ENCODE peak calls at places on chromosomes 3 and 15, in eight cellular contexts. S is pancreas, G is upper lobe of right lung, R is GM12865, J is MCF 10A, C is body of pancreas, P is stomach, M is glutamatergic neuron. U is an unnamed sample.

GRCh38 chr3:16236856-16237393 is 27.8 kb downstream of the DPH3 start:
- DNase-seq in S (no peak), G (no peak), R (no peak), J (no peak), C (no peak), P (no peak), M (no peak), U (no peak)

GRCh38 chr15:40061212-40061901 is 22.4 kb upstream of the SRP14 start:
- DNase-seq in S (no peak), G (no peak), R (peak), J (no peak), C (no peak), P (no peak), M (no peak), U (no peak)

GRCh38 chr3:100600181-100601042 is 9.0 kb upstream of the ADGRG7 start:
- DNase-seq in S (no peak), G (no peak), R (peak), J (peak), C (no peak), P (no peak), M (no peak), U (no peak)

GRCh38 chr3:13420051-13420816 is at the start of gene NUP210:
- DNase-seq in S (peak), G (peak), R (peak), J (peak), C (peak), P (peak), M (peak), U (peak)

GRCh38 chr3:21954709-21955108 is 203.7 kb upstream of the ZNF385D start:
- DNase-seq in S (no peak), G (no peak), R (no peak), J (peak), C (no peak), P (no peak), M (no peak), U (no peak)

GRCh38 chr3:11711826-11712225 is 68.1 kb upstream of the VGLL4 start:
- DNase-seq in S (no peak), G (no peak), R (no peak), J (no peak), C (no peak), P (no peak), M (no peak), U (no peak)

GRCh38 chr15:89192771-89193170 is 28.6 kb downstream of the RLBP1 start:
- DNase-seq in S (no peak), G (no peak), R (no peak), J (no peak), C (no peak), P (no peak), M (no peak), U (no peak)

GRCh38 chr3:76369170-76369569 is 583.8 kb upstream of the ZNF717 start:
- DNase-seq in S (no peak), G (no peak), R (peak), J (peak), C (no peak), P (no peak), M (no peak), U (no peak)

GRCh38 chr15:57751177-57751800 is 44.8 kb downstream of the POLR2M start:
- DNase-seq in S (no peak), G (no peak), R (peak), J (peak), C (no peak), P (no peak), M (no peak), U (no peak)

GRCh38 chr15:32663671-32664070 is 22.2 kb downstream of the SCG5 start:
- DNase-seq in S (no peak), G (no peak), R (no peak), J (no peak), C (no peak), P (no peak), M (no peak), U (no peak)

GRCh38 chr3:44323341-44323955 is 15.1 kb upstream of the TCAIM start:
- DNase-seq in S (peak), G (no peak), R (peak), J (peak), C (peak), P (peak), M (peak), U (no peak)

GRCh38 chr3:48997714-48998637 is 7.9 kb downstream of the P4HTM start:
- DNase-seq in S (no peak), G (no peak), R (no peak), J (no peak), C (peak), P (no peak), M (peak), U (no peak)

GRCh38 chr3:190094201-190094718 is 26.4 kb downstream of the P3H2 start:
- DNase-seq in S (no peak), G (no peak), R (no peak), J (no peak), C (no peak), P (no peak), M (no peak), U (no peak)

GRCh38 chr15:62920569-62921502 is 121.7 kb upstream of the TPM1 start:
- DNase-seq in S (no peak), G (no peak), R (no peak), J (peak), C (no peak), P (no peak), M (no peak), U (no peak)

GRCh38 chr15:88426304-88426703 is 40.9 kb downstream of the MRPL46 start:
- DNase-seq in S (no peak), G (no peak), R (no peak), J (no peak), C (no peak), P (no peak), M (no peak), U (no peak)

GRCh38 chr3:138197545-138197944 is 10.4 kb downstream of the ARMC8 start:
- DNase-seq in S (no peak), G (no peak), R (no peak), J (no peak), C (no peak), P (no peak), M (no peak), U (no peak)

GRCh38 chr3:181711325-181712135 is at the start of gene SOX2:
- DNase-seq in S (peak), G (peak), R (peak), J (peak), C (peak), P (peak), M (peak), U (no peak)

GRCh38 chr3:188397766-188398705 is 244.1 kb downstream of the LPP start:
- DNase-seq in S (no peak), G (peak), R (no peak), J (no peak), C (no peak), P (no peak), M (no peak), U (no peak)

GRCh38 chr15:65383456-65383855 is 5.7 kb upstream of the IGDCC3 start:
- DNase-seq in S (no peak), G (no peak), R (no peak), J (no peak), C (no peak), P (no peak), M (no peak), U (no peak)

GRCh38 chr15:55868707-55869106 is 124.7 kb downstream of the NEDD4 start:
- DNase-seq in S (no peak), G (no peak), R (no peak), J (peak), C (no peak), P (no peak), M (no peak), U (no peak)

GRCh38 chr15:80436511-80437307 is 32.5 kb downstream of the ARNT2 start:
- DNase-seq in S (no peak), G (peak), R (no peak), J (peak), C (no peak), P (peak), M (no peak), U (no peak)

GRCh38 chr15:66872394-66872793 is 170.4 kb downstream of the SMAD6 start:
- DNase-seq in S (no peak), G (no peak), R (no peak), J (no peak), C (no peak), P (no peak), M (no peak), U (no peak)

GRCh38 chr3:133855772-133856171 is 39.9 kb downstream of the RAB6B start:
- DNase-seq in S (no peak), G (peak), R (no peak), J (no peak), C (no peak), P (no peak), M (no peak), U (no peak)

GRCh38 chr3:31980530-31981205 is 394 bp downstream of the OSBPL10 start:
- DNase-seq in S (peak), G (peak), R (peak), J (peak), C (peak), P (peak), M (peak), U (peak)

GRCh38 chr3:188520466-188520865 is 366.5 kb downstream of the LPP start:
- DNase-seq in S (no peak), G (no peak), R (no peak), J (peak), C (no peak), P (no peak), M (no peak), U (no peak)

GRCh38 chr15:69647160-69647513 is 194.5 kb downstream of the RPLP1 start:
- DNase-seq in S (no peak), G (no peak), R (no peak), J (no peak), C (no peak), P (no peak), M (no peak), U (no peak)

GRCh38 chr3:145070795-145071194 is 1090.2 kb downstream of the PLOD2 start:
- DNase-seq in S (no peak), G (no peak), R (no peak), J (no peak), C (peak), P (no peak), M (no peak), U (no peak)

GRCh38 chr3:98786364-98786930 is 23.3 kb downstream of the ST3GAL6 start:
- DNase-seq in S (no peak), G (no peak), R (peak), J (peak), C (no peak), P (peak), M (no peak), U (no peak)

GRCh38 chr3:107493134-107493533 is 29.6 kb upstream of the BBX start:
- DNase-seq in S (no peak), G (no peak), R (no peak), J (no peak), C (no peak), P (no peak), M (no peak), U (no peak)

GRCh38 chr3:143158549-143158988 is 39.0 kb downstream of the CHST2 start:
- DNase-seq in S (no peak), G (no peak), R (peak), J (peak), C (no peak), P (no peak), M (no peak), U (no peak)

GRCh38 chr3:47910777-47911440 is 105.3 kb downstream of the MAP4 start:
- DNase-seq in S (no peak), G (no peak), R (no peak), J (peak), C (no peak), P (no peak), M (no peak), U (no peak)

GRCh38 chr15:90062023-90062728 is 40.1 kb downstream of the IDH2 start:
- DNase-seq in S (peak), G (peak), R (peak), J (peak), C (peak), P (peak), M (peak), U (no peak)

GRCh38 chr15:98177950-98178848 is 217.7 kb downstream of the ARRDC4 start:
- DNase-seq in S (peak), G (no peak), R (peak), J (peak), C (peak), P (peak), M (peak), U (no peak)

GRCh38 chr15:98169551-98169950 is 209.0 kb downstream of the ARRDC4 start:
- DNase-seq in S (no peak), G (no peak), R (no peak), J (no peak), C (no peak), P (no peak), M (no peak), U (no peak)

DNA sequence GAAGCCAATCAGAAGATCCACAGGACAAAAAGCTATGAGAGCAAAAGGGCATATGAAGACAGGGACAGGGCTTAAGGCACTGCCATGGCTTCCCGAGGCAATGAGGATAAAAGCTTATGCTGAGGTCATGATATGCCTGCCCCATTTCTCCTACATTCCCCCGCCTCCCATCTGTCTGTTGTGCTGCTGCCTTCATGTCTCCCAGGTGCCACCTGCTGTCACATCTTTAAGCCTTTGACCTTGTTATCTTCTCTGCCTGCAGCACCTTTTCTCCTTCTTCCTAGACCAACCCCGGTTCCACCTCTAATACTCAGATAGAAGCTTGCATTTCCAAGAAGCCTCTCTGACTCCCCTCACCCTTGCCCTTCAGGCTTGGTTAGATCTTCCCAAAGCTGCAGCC is 213.8 kb downstream of the ARRDC4 start:
- DNase-seq in S (no peak), G (no peak), R (no peak), J (peak), C (no peak), P (no peak), M (no peak), U (no peak)
- TF ChIP-seq CTCF in S (no peak), G (no peak), R (no peak), J (no peak), C (no peak), P (no peak), M (no peak), U (no peak)

DNA sequence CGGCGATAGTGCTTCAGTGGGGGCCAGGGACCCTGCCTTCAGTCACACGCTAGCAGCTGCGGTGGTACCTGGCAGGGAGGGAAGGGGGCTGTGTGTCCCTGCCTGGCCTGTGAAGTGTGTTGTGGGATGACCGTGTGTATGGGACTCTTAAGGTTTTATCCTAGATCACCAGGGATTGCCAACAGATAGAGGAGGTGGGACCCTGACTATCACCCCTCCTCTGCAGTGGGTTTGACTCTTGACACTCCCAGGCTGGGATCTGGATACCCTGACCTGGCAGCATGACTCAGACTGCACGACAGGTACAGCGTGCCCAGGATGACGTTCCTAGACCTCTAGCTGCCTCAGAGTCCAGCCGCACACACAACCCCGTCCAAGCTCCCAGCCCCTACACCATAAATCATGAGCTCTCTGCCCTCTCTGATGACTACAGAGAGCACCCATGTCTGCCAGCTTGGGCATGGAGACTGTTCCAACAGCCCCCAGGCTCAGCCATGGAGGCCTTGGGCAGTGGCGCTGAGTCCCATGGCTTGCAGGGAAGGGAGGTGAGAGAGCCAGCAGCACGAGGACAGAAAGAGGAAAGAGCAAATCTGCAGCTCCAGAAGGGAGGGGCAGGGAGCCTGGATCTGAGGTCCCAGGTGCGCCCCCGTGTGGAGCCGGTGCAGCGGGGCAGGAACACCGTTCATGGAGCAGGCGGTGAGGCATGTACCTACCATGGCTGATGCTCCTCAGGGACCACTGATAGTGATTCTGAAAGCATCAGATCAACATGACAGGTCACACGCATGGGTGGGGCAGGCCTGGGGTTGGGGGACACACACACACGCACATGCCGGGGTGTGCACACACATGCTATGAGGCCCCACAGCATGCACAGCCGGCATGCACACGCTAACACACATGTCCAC is 71.0 kb downstream of the ADAMTS7 start:
- DNase-seq in S (peak), G (peak), R (peak), J (peak), C (peak), P (peak), M (peak), U (no peak)
- TF ChIP-seq CTCF in S (peak), G (peak), R (peak), J (peak), C (peak), P (peak), M (peak), U (no peak)

GRCh38 chr15:82850242-82850591 is 40.8 kb downstream of the WHAMM start:
- DNase-seq in S (peak), G (no peak), R (no peak), J (no peak), C (peak), P (no peak), M (peak), U (no peak)

GRCh38 chr15:82846621-82847020 is 37.2 kb downstream of the WHAMM start:
- DNase-seq in S (no peak), G (no peak), R (no peak), J (no peak), C (no peak), P (no peak), M (no peak), U (no peak)

GRCh38 chr15:82847703-82848102 is 38.3 kb downstream of the WHAMM start:
- DNase-seq in S (peak), G (no peak), R (no peak), J (no peak), C (no peak), P (no peak), M (no peak), U (no peak)

GRCh38 chr15:82849556-82850241 is 40.3 kb downstream of the WHAMM start:
- DNase-seq in S (peak), G (peak), R (peak), J (peak), C (peak), P (peak), M (peak), U (no peak)

DNA sequence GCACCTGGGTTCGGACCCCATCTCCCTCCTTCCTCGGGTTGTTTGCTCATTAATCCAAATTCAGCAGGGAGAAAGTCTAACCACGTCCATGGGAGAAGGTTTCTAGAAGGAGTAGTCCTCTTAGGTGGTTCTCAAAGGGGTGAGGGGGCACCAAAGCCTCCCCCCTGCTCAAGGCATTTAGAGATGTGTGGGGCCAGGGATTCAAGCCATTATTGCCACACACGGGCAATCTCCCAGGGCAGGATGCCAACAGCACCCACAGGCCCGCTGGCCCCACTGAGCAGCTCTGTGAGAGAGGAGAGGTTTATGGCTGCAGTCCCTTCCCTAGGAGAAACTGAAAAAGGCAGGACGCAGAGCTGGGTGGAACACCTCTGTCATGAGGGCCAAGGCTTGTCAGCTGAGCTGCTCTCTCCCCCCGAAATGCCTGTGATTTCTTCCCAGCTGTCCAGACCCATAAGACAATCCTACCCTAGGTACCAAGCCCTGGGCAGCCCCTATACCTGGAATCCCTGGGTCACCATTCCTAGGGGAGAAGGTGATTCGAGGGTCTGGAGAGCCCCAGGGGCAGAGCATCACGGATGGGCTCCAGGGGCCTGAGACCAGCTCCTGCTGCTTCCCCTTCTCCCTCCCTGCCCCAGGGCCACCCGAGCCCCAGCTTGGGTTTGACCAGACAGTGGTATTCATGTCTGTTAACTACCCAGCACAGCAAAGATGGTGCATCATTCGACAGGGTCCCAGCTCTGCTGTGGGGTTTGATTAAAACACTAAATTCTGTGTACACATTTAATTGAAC is 39.0 kb downstream of the WHAMM start:
- DNase-seq in S (peak), G (no peak), R (no peak), J (no peak), C (peak), P (no peak), M (no peak), U (no peak)
- TF ChIP-seq CTCF in S (no peak), G (no peak), R (no peak), J (no peak), C (no peak), P (no peak), M (no peak), U (no peak)

DNA sequence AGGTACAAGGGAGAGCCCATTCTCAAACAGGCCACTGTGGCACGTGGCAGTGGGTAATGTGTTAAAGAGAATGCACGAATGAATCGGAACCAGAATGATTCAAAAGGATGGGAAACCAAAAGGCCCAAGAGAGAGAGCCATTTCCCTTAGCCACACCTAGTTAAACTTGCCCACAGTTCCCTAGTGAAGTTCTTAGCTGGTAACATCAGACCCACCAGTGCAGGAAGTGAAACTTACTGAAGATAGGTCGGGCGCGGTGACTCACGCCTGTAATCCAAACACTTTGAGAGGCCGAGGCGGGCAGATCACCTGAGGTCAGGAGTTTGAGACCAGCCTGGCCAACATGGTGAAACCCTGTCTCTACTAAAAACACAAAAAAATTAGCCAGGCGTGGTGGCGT is 97.1 kb downstream of the MEX3B start:
- DNase-seq in S (no peak), G (no peak), R (peak), J (no peak), C (no peak), P (no peak), M (no peak), U (no peak)
- TF ChIP-seq CTCF in S (no peak), G (no peak), R (no peak), J (no peak), C (no peak), P (no peak), M (no peak), U (no peak)

DNA sequence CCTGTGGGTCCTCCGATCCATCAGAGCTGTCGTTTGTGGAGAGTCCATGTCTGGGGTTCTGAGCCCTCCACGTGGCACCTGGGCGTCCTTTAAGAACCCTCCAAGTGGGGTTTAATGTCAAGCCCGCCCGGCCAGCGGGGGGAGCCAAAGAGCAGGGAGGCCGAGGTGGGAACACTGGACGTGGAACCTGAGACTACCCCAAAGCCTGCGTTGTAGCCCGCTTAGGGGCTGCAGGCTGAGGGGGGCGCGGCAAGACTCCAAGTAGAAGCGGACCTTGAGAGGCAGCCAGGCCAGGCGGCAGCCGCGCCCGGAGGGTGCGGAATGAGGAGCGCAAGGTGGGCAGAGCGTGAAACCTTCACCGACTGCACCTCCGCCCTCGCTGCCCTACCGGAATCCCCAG is 126.2 kb upstream of the ATP10A start:
- DNase-seq in S (no peak), G (no peak), R (no peak), J (no peak), C (peak), P (no peak), M (no peak), U (no peak)
- TF ChIP-seq CTCF in S (no peak), G (no peak), R (no peak), J (no peak), C (no peak), P (no peak), M (peak), U (no peak)